ENCODE peak calls at places on chromosomes 7 and 10, in four cellular contexts. S is esophagus muscularis mucosa, B is HepG2, R is SK-N-SH. M is an unnamed sample. For H3K9me3, the result is how much of the 10 kb centered on the place peaks cover.

GRCh38 chr7:101724957-101725356 is 92.5 kb upstream of the CUX1 start:
- DNase-seq in B (no peak), R (no peak), S (no peak), M (no peak)

GRCh38 chr7:6558837-6559236 is 7.6 kb upstream of the GRID2IP start:
- DNase-seq in S (no peak), R (peak), B (peak), M (no peak)

GRCh38 chr7:70177166-70177565 is 578.9 kb downstream of the AUTS2 start:
- DNase-seq in B (no peak), R (no peak), S (no peak), M (no peak)

GRCh38 chr10:110076559-110077318 is 69.0 kb downstream of the ADD3 start:
- DNase-seq in R (no peak), B (peak), S (no peak), M (peak)

GRCh38 chr7:44287488-44288380 is 37.7 kb downstream of the CAMK2B start:
- DNase-seq in B (no peak), S (no peak), R (peak), M (peak)

GRCh38 chr10:77756319-77757232 is 119.0 kb upstream of the KCNMA1 start:
- DNase-seq in B (peak), R (peak), S (no peak), M (no peak)

GRCh38 chr10:115059301-115059898 is 33.8 kb upstream of the ATRNL1 start:
- DNase-seq in S (peak), B (no peak), R (no peak), M (no peak)

GRCh38 chr10:114508376-114508775 is 104.1 kb upstream of the AFAP1L2 start:
- DNase-seq in B (peak), S (no peak), R (no peak), M (no peak)

GRCh38 chr10:79070611-79071534 is 2.1 kb downstream of the ZMIZ1 start:
- DNase-seq in S (peak), R (peak), B (peak), M (peak)

GRCh38 chr7:108329514-108329913 is 126.7 kb downstream of the NRCAM start:
- DNase-seq in B (no peak), R (no peak), S (no peak), M (no peak)

GRCh38 chr10:79383974-79384606 is 36.8 kb downstream of the PPIF start:
- DNase-seq in B (no peak), R (peak), S (peak), M (peak)

GRCh38 chr7:107946451-107946850 is 55.5 kb downstream of the DLD start:
- DNase-seq in B (no peak), S (no peak), R (no peak), M (no peak)

GRCh38 chr7:47232751-47233412 is 349.0 kb downstream of the TNS3 start:
- DNase-seq in S (no peak), R (no peak), B (no peak), M (no peak)

GRCh38 chr7:87152897-87153641 is 816 bp downstream of the DMTF1 start:
- DNase-seq in R (no peak), B (peak), S (no peak), M (peak)

DNA sequence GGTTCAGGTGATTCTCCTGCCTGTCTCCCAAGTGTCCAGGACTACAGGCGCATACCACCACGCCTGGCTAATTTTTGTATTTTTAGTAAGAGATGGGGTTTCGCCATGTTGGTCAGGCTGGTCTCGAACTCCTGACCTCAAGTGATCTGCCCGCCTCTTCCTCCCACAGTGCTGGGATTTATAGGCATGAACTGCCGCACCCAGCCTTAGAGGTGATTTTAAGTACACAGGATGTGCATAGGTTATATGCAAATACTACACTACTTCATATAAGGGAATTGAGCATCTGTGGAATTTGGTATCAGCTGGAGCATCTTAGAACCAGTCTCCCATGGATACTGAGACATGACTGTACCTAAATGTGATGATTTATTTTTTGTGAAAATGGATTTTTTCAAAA is 21.0 kb downstream of the WAC start:
- DNase-seq in R (no peak), S (no peak), B (no peak), M (no peak)
- H3K27ac ChIP-seq in R (no peak), S (no peak), B (no peak), M (no peak)

GRCh38 chr7:75880242-75880641 is 1.4 kb downstream of the RHBDD2 start:
- DNase-seq in R (no peak), B (no peak), S (no peak), M (no peak)

GRCh38 chr7:75881436-75882095 is 2.7 kb downstream of the RHBDD2 start:
- DNase-seq in S (no peak), R (no peak), B (no peak), M (no peak)

GRCh38 chr7:75878312-75878768 is 494 bp upstream of the RHBDD2 start:
- DNase-seq in R (peak), S (no peak), B (no peak), M (no peak)

GRCh38 chr7:75879771-75880184 is 944 bp downstream of the RHBDD2 start:
- DNase-seq in S (no peak), R (peak), B (no peak), M (no peak)

DNA sequence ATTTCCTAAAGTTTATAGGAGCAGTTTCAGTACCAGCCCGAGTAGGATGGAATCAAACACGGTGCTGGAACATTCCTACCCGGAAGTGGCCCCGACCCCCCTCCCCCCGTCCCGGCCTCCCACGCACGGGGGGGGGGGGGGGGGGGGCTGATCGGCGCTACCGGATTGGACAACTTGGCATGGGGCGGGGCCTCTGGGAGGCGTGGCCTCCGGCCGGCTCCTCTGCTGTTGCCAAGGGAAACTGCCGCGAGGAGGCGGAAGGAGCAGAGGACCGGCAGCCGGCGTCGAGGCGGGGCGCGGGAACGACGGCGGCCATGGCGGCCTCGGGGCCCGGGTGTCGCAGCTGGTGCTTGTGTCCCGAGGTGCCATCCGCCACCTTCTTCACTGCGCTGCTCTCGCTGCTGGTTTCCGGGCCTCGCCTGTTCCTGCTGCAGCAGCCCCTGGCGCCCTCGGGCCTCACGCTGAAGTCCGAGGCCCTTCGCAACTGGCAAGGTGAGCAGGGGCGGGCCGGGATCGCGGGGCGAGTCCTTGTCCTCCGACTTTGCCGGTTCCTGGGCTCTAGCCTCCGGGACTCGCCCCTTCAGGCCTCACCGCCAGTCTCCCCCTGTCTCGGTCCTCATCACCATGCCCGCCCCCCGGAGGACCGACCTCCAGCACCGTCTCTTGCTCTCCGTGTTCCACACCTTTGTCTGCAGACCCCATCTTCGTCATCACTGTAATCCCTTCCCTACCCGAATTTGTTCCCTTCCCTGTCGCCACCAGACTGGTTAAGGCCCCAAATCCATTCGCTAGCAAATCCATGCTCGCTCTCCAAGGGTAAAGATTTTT is at the start of gene RHBDD2:
- DNase-seq in B (peak), S (peak), R (peak), M (peak)
- TF ChIP-seq EP300 in B (no peak), S (no peak), R (no peak), M (no peak)

GRCh38 chr10:45488365-45488764 is 114.3 kb downstream of the ALOX5 start:
- DNase-seq in B (no peak), S (no peak), R (no peak), M (no peak)

GRCh38 chr10:45487738-45488137 is 113.7 kb downstream of the ALOX5 start:
- DNase-seq in B (no peak), S (no peak), R (no peak), M (no peak)

GRCh38 chr10:45495438-45496152 is 121.6 kb downstream of the ALOX5 start:
- DNase-seq in S (no peak), R (no peak), B (no peak), M (no peak)

GRCh38 chr10:45490277-45490676 is 116.3 kb downstream of the ALOX5 start:
- DNase-seq in B (no peak), S (no peak), R (no peak), M (no peak)

DNA sequence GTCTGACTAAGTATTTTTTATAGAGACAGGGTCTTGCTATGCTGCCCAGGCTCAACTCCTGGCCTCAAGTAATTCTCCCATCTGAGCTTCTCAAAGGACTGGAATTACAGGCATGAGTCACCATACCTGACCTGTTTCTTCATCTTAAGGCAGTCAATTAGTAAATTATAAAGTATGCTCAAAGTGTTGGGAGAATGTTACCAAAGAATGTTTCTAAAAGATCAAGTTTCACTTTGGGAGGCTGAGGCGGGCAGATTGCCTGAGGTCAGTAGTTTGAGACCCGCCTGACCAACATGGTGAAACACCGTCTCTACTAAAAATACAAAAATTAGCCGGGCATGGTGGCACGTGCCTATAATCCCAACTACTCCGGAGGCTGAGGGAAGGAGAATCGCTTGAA is 117.0 kb downstream of the ALOX5 start:
- DNase-seq in R (no peak), S (no peak), B (no peak), M (no peak)
- H3K9me3 ChIP-seq in R (under half), S (under half), B (under half), M (under half)

GRCh38 chr10:17453377-17454091 is 861 bp downstream of the ST8SIA6 start:
- DNase-seq in R (peak), S (no peak), B (no peak), M (no peak)

GRCh38 chr10:17454181-17454800 is at the start of gene ST8SIA6:
- DNase-seq in S (no peak), R (peak), B (no peak), M (no peak)

GRCh38 chr10:17450024-17450423 is 4.4 kb downstream of the ST8SIA6 start:
- DNase-seq in B (no peak), S (no peak), R (no peak), M (no peak)

GRCh38 chr10:17453035-17453376 is 1.4 kb downstream of the ST8SIA6 start:
- DNase-seq in R (no peak), S (no peak), B (no peak), M (no peak)

DNA sequence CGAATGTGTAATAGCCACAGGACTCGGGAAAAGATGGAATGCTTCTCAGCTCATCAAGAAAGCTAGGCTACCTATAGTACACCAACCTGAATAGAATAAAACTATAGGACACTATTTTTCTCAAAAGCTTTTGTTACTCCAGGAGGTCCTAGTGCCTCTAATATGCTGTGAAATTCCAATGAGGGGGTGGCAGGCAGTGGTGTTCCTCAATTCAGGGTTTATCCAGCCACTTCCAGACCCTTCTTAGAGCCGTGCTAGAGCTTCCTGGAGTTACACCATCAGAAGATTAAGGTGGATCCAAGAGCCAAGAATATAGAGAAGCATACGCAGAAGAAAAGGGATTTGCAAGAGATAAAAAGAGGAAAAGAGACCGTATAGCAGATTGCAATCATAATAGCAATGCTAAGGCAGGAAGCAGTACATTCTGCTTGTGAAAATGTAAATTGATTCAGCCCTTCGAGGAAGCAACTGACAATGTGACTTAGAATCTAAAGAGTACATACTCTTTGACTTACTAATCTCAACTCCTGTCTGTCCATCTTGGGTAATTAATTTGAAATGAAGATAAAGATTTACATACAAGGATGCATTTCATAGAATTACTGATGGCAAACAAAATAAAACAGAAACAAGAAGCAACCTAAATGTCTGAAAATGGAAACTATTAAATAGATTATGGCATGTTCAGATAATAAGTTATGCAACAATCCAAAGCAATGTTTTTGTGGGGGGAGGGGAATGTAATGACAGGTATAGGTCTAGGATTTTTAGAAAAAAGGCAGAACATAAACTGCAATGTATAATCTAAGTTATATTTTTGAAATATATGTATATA is 2.1 kb downstream of the ST8SIA6 start:
- DNase-seq in B (no peak), S (no peak), R (no peak), M (no peak)
- H3K27ac ChIP-seq in B (no peak), S (no peak), R (no peak), M (no peak)

DNA sequence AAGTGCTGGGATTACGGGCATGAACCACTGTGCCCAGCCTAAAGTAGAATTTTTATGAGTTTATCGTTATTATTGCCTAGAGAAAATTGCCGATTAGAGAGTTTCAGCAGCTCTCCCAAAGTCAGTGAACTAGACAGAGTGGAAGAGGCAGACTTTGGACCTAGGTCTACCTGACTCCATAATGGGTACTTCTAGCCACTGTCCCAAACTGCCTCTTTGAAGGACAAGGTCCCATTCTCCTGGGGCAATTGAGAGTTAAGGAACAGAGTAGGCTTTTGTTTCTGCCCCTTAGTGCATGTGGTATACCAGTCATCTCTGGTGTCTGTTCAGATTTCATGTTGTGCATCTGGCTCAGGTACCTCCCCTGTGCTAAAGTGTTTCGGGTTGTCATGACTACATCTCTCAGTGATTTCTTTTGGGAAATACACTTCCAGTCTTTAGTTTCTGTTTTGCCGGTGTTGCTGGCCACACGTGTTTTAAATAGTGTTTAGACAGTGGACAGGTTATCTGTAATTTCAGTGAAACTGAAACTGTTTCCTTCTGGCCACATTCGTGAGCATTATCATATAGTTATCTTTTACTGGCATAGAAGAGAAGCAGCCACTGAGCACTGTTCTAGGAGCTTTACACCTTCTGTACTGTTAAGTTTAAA is 4.7 kb downstream of the TMEM236 start:
- DNase-seq in S (no peak), R (no peak), B (peak), M (no peak)
- TF ChIP-seq EP300 in S (no peak), R (no peak), B (no peak), M (no peak)

GRCh38 chr10:71599518-71599917 is 120.1 kb downstream of the C10orf105 start:
- DNase-seq in S (no peak), R (no peak), B (no peak), M (no peak)
- H3K9me3 ChIP-seq in S (under half), R (under half), B (under half), M (under half)

DNA sequence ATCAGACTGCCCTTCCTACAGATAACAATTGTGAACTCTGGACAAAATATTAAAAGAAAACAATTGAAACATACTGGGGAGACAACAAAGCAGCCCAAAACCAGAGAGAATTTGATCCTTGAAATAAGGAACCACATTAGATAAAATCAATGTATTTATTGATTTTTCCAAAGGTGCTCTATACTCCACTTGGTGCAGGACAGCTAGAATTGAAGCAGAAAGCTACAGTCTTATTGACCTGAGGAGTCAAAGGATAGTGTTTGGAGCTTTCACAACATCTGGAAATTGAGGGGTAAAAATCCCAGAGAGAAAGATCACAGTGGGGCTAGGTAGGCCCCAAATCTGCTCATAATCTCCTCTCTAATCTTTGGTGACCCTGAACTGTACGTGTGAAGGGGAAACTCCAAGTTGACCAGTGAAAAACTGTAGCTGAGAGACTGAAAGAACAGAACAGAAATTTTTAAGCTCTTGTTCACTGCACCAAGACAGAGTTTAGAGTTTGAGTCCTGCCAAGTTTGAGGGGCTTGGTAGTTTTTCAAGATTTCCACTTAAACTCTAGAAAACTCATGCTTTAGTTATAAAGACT is 70.2 kb downstream of the SAMD9 start:
- DNase-seq in B (no peak), S (no peak), R (no peak), M (no peak)
- H3K27ac ChIP-seq in B (no peak), S (no peak), R (peak), M (no peak)

DNA sequence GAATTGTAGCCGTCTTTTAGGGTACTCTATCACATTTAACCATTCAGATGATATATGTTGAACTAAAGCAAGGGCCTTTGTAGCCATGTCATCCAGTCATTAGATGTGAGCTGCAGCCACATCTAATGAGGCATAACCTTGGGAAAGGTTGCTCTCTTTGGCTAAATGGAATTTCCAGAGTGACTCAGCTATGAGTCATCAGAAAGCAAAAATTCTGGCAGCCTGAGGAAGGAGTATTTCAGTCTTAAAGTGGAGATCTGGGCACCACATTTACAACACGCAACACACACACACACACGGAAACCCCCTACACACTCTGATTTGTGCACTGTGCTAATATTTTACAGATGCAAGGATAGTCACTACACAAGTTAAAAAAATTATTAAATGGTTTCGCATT is 176.9 kb upstream of the ZWINT start:
- DNase-seq in S (peak), B (peak), R (no peak), M (no peak)
- TF ChIP-seq EP300 in S (no peak), B (no peak), R (no peak), M (no peak)

M was measured in sigmoid colon.